ENCODE peak calls at places on chromosomes 2 and 18, in nine cellular contexts. One of them, this sample, is unnamed.

GRCh38 chr2:106566050-106566449 is 78.9 kb downstream of the CD8B2 start:
- DNase-seq in esophagus squamous epithelium: no peak
- DNase-seq in brain microvascular endothelial cell: peak
- DNase-seq in K562: no peak
- DNase-seq in ovary: no peak
- DNase-seq in WERI-Rb-1: peak
- DNase-seq in upper lobe of left lung: no peak
- DNase-seq in PC-3: peak
- DNase-seq in sigmoid colon: no peak
- DNase-seq in this sample: no peak

GRCh38 chr2:48036312-48036711 is 130.0 kb upstream of the FBXO11 start:
- DNase-seq in brain microvascular endothelial cell: no peak
- DNase-seq in upper lobe of left lung: no peak
- DNase-seq in WERI-Rb-1: no peak
- DNase-seq in esophagus squamous epithelium: no peak
- DNase-seq in ovary: no peak
- DNase-seq in PC-3: no peak
- DNase-seq in K562: no peak
- DNase-seq in sigmoid colon: no peak
- DNase-seq in this sample: no peak

GRCh38 chr2:238864207-238865014 is 16.5 kb downstream of the TWIST2 start:
- DNase-seq in PC-3: peak
- DNase-seq in ovary: peak
- DNase-seq in upper lobe of left lung: peak
- DNase-seq in K562: peak
- DNase-seq in sigmoid colon: peak
- DNase-seq in WERI-Rb-1: no peak
- DNase-seq in esophagus squamous epithelium: peak
- DNase-seq in brain microvascular endothelial cell: peak
- DNase-seq in this sample: peak

GRCh38 chr18:58315739-58316215 is 271.8 kb downstream of the NEDD4L start:
- DNase-seq in sigmoid colon: no peak
- DNase-seq in upper lobe of left lung: no peak
- DNase-seq in esophagus squamous epithelium: no peak
- DNase-seq in brain microvascular endothelial cell: no peak
- DNase-seq in ovary: no peak
- DNase-seq in WERI-Rb-1: no peak
- DNase-seq in K562: no peak
- DNase-seq in PC-3: peak
- DNase-seq in this sample: peak

GRCh38 chr2:75523313-75524275 is 37.1 kb downstream of the EVA1A start:
- DNase-seq in PC-3: peak
- DNase-seq in upper lobe of left lung: no peak
- DNase-seq in brain microvascular endothelial cell: peak
- DNase-seq in WERI-Rb-1: no peak
- DNase-seq in K562: no peak
- DNase-seq in sigmoid colon: no peak
- DNase-seq in ovary: no peak
- DNase-seq in esophagus squamous epithelium: no peak
- DNase-seq in this sample: no peak

GRCh38 chr2:234630676-234631350 is 133.9 kb upstream of the ARL4C start:
- DNase-seq in upper lobe of left lung: no peak
- DNase-seq in brain microvascular endothelial cell: no peak
- DNase-seq in esophagus squamous epithelium: no peak
- DNase-seq in PC-3: no peak
- DNase-seq in ovary: no peak
- DNase-seq in sigmoid colon: no peak
- DNase-seq in K562: no peak
- DNase-seq in WERI-Rb-1: no peak
- DNase-seq in this sample: no peak

GRCh38 chr2:86072271-86072858 is 33.3 kb downstream of the POLR1A start:
- DNase-seq in PC-3: no peak
- DNase-seq in K562: no peak
- DNase-seq in WERI-Rb-1: no peak
- DNase-seq in esophagus squamous epithelium: no peak
- DNase-seq in brain microvascular endothelial cell: peak
- DNase-seq in ovary: no peak
- DNase-seq in upper lobe of left lung: no peak
- DNase-seq in sigmoid colon: no peak
- DNase-seq in this sample: peak

GRCh38 chr2:3670941-3671340 is 12.9 kb downstream of the ALLC start:
- DNase-seq in sigmoid colon: no peak
- DNase-seq in K562: no peak
- DNase-seq in WERI-Rb-1: peak
- DNase-seq in esophagus squamous epithelium: no peak
- DNase-seq in brain microvascular endothelial cell: no peak
- DNase-seq in ovary: no peak
- DNase-seq in upper lobe of left lung: no peak
- DNase-seq in PC-3: no peak
- DNase-seq in this sample: no peak

GRCh38 chr2:206230060-206230890 is 44.2 kb upstream of the ZDBF2 start:
- DNase-seq in PC-3: no peak
- DNase-seq in ovary: no peak
- DNase-seq in K562: no peak
- DNase-seq in esophagus squamous epithelium: no peak
- DNase-seq in upper lobe of left lung: no peak
- DNase-seq in brain microvascular endothelial cell: no peak
- DNase-seq in sigmoid colon: no peak
- DNase-seq in WERI-Rb-1: peak
- DNase-seq in this sample: no peak

GRCh38 chr2:234851451-234851850 is 100.4 kb upstream of the SH3BP4 start:
- DNase-seq in PC-3: no peak
- DNase-seq in ovary: no peak
- DNase-seq in sigmoid colon: no peak
- DNase-seq in esophagus squamous epithelium: no peak
- DNase-seq in brain microvascular endothelial cell: no peak
- DNase-seq in K562: no peak
- DNase-seq in WERI-Rb-1: no peak
- DNase-seq in upper lobe of left lung: no peak
- DNase-seq in this sample: no peak

GRCh38 chr2:56182420-56182819 is 1.4 kb upstream of the CCDC85A start:
- DNase-seq in brain microvascular endothelial cell: no peak
- DNase-seq in sigmoid colon: no peak
- DNase-seq in K562: no peak
- DNase-seq in PC-3: no peak
- DNase-seq in esophagus squamous epithelium: no peak
- DNase-seq in upper lobe of left lung: no peak
- DNase-seq in WERI-Rb-1: no peak
- DNase-seq in ovary: no peak
- DNase-seq in this sample: no peak

GRCh38 chr2:10424051-10424450 is 24.1 kb downstream of the ODC1 start:
- DNase-seq in sigmoid colon: no peak
- DNase-seq in PC-3: no peak
- DNase-seq in WERI-Rb-1: peak
- DNase-seq in upper lobe of left lung: no peak
- DNase-seq in K562: no peak
- DNase-seq in ovary: no peak
- DNase-seq in esophagus squamous epithelium: no peak
- DNase-seq in brain microvascular endothelial cell: peak
- DNase-seq in this sample: no peak

DNA sequence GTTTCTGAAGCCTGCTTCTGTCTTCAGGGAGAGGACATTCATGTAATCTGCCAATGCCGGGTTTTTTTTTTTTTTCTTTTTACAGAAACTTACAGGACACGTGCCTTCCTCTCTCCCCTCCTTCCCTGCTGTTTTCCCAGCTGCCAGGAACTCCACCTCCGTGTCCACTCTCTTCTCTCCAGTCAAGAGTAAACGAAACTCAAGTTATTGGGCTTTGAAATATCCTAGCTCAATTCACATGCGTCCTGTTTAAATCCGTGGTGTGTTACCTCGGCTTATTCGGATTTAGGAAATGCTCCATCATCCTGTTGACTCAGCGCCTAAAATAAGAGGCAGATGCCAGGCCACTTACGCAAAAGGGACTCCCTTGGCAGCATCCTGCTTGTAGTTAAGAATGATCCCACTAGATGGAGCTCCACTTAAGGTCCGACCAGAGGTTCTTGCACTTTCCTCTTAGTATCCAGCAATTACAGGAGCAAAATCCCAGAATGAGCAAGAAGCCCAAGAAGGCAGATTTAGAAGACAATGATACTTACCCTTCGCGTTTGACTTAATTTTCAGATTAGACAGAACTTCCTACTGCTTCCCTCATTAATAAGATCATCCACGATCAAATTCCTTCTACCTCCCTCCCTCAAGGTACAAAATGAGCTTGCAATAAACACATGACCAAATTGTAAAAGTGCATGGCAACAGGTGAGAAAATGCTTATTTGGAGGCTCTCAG is 97.2 kb upstream of the ZCCHC2 start:
- DNase-seq in K562: peak
- DNase-seq in PC-3: peak
- DNase-seq in upper lobe of left lung: no peak
- DNase-seq in sigmoid colon: peak
- DNase-seq in WERI-Rb-1: peak
- DNase-seq in ovary: peak
- DNase-seq in esophagus squamous epithelium: no peak
- DNase-seq in brain microvascular endothelial cell: peak
- DNase-seq in this sample: peak
- H3K4me3 ChIP-seq in K562: no peak
- H3K4me3 ChIP-seq in PC-3: peak
- H3K4me3 ChIP-seq in upper lobe of left lung: no peak
- H3K4me3 ChIP-seq in sigmoid colon: peak
- H3K4me3 ChIP-seq in WERI-Rb-1: peak
- H3K4me3 ChIP-seq in ovary: peak
- H3K4me3 ChIP-seq in esophagus squamous epithelium: peak
- H3K4me3 ChIP-seq in brain microvascular endothelial cell: peak
- H3K4me3 ChIP-seq in this sample: peak

GRCh38 chr18:48265328-48265727 is 143.9 kb downstream of the ZBTB7C start:
- DNase-seq in upper lobe of left lung: no peak
- DNase-seq in brain microvascular endothelial cell: no peak
- DNase-seq in PC-3: no peak
- DNase-seq in esophagus squamous epithelium: no peak
- DNase-seq in WERI-Rb-1: no peak
- DNase-seq in ovary: no peak
- DNase-seq in K562: no peak
- DNase-seq in sigmoid colon: no peak
- DNase-seq in this sample: no peak
- TF ChIP-seq CTCF in upper lobe of left lung: no peak
- TF ChIP-seq CTCF in brain microvascular endothelial cell: no peak
- TF ChIP-seq CTCF in PC-3: no peak
- TF ChIP-seq CTCF in esophagus squamous epithelium: no peak
- TF ChIP-seq CTCF in WERI-Rb-1: no peak
- TF ChIP-seq CTCF in ovary: no peak
- TF ChIP-seq CTCF in K562: no peak
- TF ChIP-seq CTCF in sigmoid colon: no peak
- TF ChIP-seq CTCF in this sample: no peak

DNA sequence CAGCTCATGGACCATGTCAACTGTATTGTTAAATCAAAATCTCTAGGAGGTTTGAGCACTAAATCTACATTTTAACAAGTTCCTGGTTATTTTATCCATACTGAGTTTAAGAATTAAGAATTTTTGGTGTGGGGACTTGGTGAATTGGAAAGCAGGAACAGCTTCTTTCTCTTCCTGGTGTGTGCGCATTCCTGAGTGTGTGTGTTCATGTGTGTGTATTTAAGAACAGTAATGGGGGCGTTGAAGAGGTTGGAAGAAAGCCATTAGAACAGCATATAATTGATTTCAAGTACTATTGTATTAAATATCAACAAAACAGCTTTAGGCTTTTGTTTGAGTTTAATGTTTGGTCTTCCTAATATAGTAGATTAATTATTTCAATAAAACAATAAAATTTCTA is 801.3 kb upstream of the ID2 start:
- DNase-seq in esophagus squamous epithelium: no peak
- DNase-seq in brain microvascular endothelial cell: no peak
- DNase-seq in K562: no peak
- DNase-seq in upper lobe of left lung: no peak
- DNase-seq in ovary: no peak
- DNase-seq in sigmoid colon: no peak
- DNase-seq in PC-3: no peak
- DNase-seq in WERI-Rb-1: no peak
- DNase-seq in this sample: no peak
- H3K27ac ChIP-seq in esophagus squamous epithelium: no peak
- H3K27ac ChIP-seq in brain microvascular endothelial cell: no peak
- H3K27ac ChIP-seq in K562: no peak
- H3K27ac ChIP-seq in upper lobe of left lung: no peak
- H3K27ac ChIP-seq in ovary: no peak
- H3K27ac ChIP-seq in sigmoid colon: no peak
- H3K27ac ChIP-seq in PC-3: no peak
- H3K27ac ChIP-seq in WERI-Rb-1: no peak
- H3K27ac ChIP-seq in this sample: no peak

GRCh38 chr18:35707247-35707646 is 125.7 kb downstream of the GALNT1 start:
- DNase-seq in PC-3: no peak
- DNase-seq in ovary: no peak
- DNase-seq in esophagus squamous epithelium: no peak
- DNase-seq in upper lobe of left lung: no peak
- DNase-seq in WERI-Rb-1: no peak
- DNase-seq in sigmoid colon: no peak
- DNase-seq in brain microvascular endothelial cell: no peak
- DNase-seq in K562: no peak
- DNase-seq in this sample: no peak

GRCh38 chr18:35707674-35708073 is 126.1 kb downstream of the GALNT1 start:
- DNase-seq in PC-3: no peak
- DNase-seq in upper lobe of left lung: peak
- DNase-seq in brain microvascular endothelial cell: no peak
- DNase-seq in sigmoid colon: no peak
- DNase-seq in K562: no peak
- DNase-seq in WERI-Rb-1: no peak
- DNase-seq in esophagus squamous epithelium: no peak
- DNase-seq in ovary: no peak
- DNase-seq in this sample: no peak

GRCh38 chr18:35705988-35706387 is 124.4 kb downstream of the GALNT1 start:
- DNase-seq in ovary: no peak
- DNase-seq in brain microvascular endothelial cell: no peak
- DNase-seq in PC-3: no peak
- DNase-seq in esophagus squamous epithelium: no peak
- DNase-seq in WERI-Rb-1: no peak
- DNase-seq in upper lobe of left lung: peak
- DNase-seq in sigmoid colon: no peak
- DNase-seq in K562: no peak
- DNase-seq in this sample: no peak

GRCh38 chr18:35697869-35698268 is 116.3 kb downstream of the GALNT1 start:
- DNase-seq in esophagus squamous epithelium: no peak
- DNase-seq in upper lobe of left lung: no peak
- DNase-seq in WERI-Rb-1: no peak
- DNase-seq in PC-3: no peak
- DNase-seq in ovary: no peak
- DNase-seq in brain microvascular endothelial cell: no peak
- DNase-seq in sigmoid colon: no peak
- DNase-seq in K562: no peak
- DNase-seq in this sample: no peak

DNA sequence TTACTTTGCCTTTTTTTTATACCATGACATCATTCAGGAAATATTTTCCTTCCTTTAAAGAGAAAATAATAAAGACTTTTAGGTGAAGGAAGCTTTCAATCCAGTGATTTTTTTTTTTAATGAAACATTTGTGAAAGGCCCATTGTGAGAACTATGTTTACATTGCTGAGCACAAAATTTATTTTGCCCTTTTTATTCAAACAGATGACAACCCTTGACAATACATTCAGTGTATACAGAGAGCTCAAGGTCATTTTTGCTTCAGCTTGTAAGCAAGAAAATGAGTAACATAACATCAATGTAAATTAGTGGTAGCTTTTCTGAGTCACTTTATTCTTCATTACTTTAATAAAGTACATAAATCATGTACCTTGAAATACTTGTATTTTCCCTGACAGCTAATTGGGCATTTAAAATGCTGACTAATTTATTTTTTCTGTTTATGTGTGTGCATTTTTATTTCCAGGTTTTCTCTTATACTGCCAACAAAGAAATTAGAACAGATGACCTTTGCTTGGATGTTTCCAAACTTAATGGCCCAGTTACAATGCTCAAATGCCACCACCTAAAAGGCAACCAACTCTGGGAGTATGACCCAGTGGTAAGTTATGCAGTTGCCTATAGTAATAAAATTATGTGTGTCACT is 121.6 kb downstream of the GALNT1 start:
- DNase-seq in esophagus squamous epithelium: no peak
- DNase-seq in upper lobe of left lung: no peak
- DNase-seq in WERI-Rb-1: no peak
- DNase-seq in K562: no peak
- DNase-seq in ovary: no peak
- DNase-seq in sigmoid colon: no peak
- DNase-seq in brain microvascular endothelial cell: no peak
- DNase-seq in PC-3: peak
- DNase-seq in this sample: no peak
- H3K4me3 ChIP-seq in esophagus squamous epithelium: no peak
- H3K4me3 ChIP-seq in upper lobe of left lung: no peak
- H3K4me3 ChIP-seq in WERI-Rb-1: no peak
- H3K4me3 ChIP-seq in K562: no peak
- H3K4me3 ChIP-seq in ovary: no peak
- H3K4me3 ChIP-seq in sigmoid colon: no peak
- H3K4me3 ChIP-seq in brain microvascular endothelial cell: no peak
- H3K4me3 ChIP-seq in PC-3: no peak
- H3K4me3 ChIP-seq in this sample: no peak

This sample was measured in adrenal gland.